ENCODE peak calls at places on chromosomes 7 and 10, in seven cellular contexts. E is SK-N-SH, G is neural progenitor cell, W is omental fat pad, S is right lobe of liver, H is AG09319, J is fibroblast of mammary gland. L is an unnamed sample.

GRCh38 chr7:129482781-129483180 is 19.6 kb upstream of the SMKR1 start:
- DNase-seq in W (no peak), G (no peak), J (no peak), H (no peak), E (no peak), S (no peak), L (no peak)

GRCh38 chr7:19327011-19327410 is 181.8 kb upstream of the FERD3L start:
- DNase-seq in H (no peak), E (no peak), W (no peak), J (peak; percentile 17), S (no peak), G (no peak), L (no peak)

GRCh38 chr7:159070422-159071148 is 74.1 kb downstream of the VIPR2 start:
- DNase-seq in W (no peak), G (no peak), E (no peak), S (no peak), H (no peak), J (peak; percentile 10), L (no peak)

GRCh38 chr7:96121752-96122151 is 200.1 kb downstream of the SLC25A13 start:
- DNase-seq in J (no peak), G (no peak), S (no peak), W (no peak), H (no peak), E (no peak), L (no peak)

GRCh38 chr7:6172331-6173295 is 99.8 kb downstream of the CYTH3 start:
- DNase-seq in J (peak; percentile 42), E (peak; percentile 59), G (no peak), W (no peak), H (no peak), S (no peak), L (no peak)

GRCh38 chr10:87842220-87842641 is 21.1 kb downstream of the KLLN start:
- DNase-seq in H (no peak), E (no peak), J (no peak), G (no peak), W (no peak), S (no peak), L (no peak)

GRCh38 chr10:118258285-118258684 is 83.8 kb downstream of the FAM204A start:
- DNase-seq in S (no peak), J (no peak), H (no peak), E (no peak), W (no peak), G (peak; percentile 81), L (no peak)

GRCh38 chr10:72044417-72045041 is 43.8 kb downstream of the SPOCK2 start:
- DNase-seq in S (no peak), G (peak; percentile 37), W (no peak), H (no peak), J (no peak), E (peak; percentile 70), L (peak; percentile 76)

GRCh38 chr7:1893025-1893424 is 222.9 kb downstream of the ELFN1 start:
- DNase-seq in W (no peak), H (no peak), E (no peak), G (peak; percentile 54), S (no peak), J (no peak), L (no peak)

GRCh38 chr7:87474533-87475358 is 734 bp downstream of the ABCB4 start:
- DNase-seq in G (peak; percentile 26), J (peak; percentile 25), H (no peak), S (no peak), E (peak; percentile 35), W (no peak), L (no peak)

GRCh38 chr10:43120948-43121290 is 17.3 kb upstream of the CSGALNACT2 start:
- DNase-seq in E (no peak), J (no peak), G (no peak), W (no peak), H (no peak), S (peak; percentile 40), L (no peak)

GRCh38 chr10:88966785-88967184 is 14.2 kb upstream of the ACTA2 start:
- DNase-seq in S (no peak), H (no peak), G (no peak), J (no peak), E (no peak), W (no peak), L (no peak)

GRCh38 chr7:103989785-103990775 is 622 bp upstream of the RELN start:
- DNase-seq in S (peak; percentile 49), G (peak; percentile 68), J (peak; percentile 38), W (no peak), H (no peak), E (peak; percentile 86), L (peak; percentile 55)

GRCh38 chr7:74175270-74175803 is 1.2 kb downstream of the EIF4H start:
- DNase-seq in H (no peak), S (no peak), W (no peak), J (no peak), G (peak; percentile 12), E (no peak), L (no peak)

GRCh38 chr7:112452102-112452888 is 2.0 kb downstream of the IFRD1 start:
- DNase-seq in G (peak; percentile 56), W (no peak), J (peak; percentile 67), S (no peak), E (peak; percentile 20), H (peak; percentile 7), L (no peak)

GRCh38 chr7:69597278-69598076 is 798 bp upstream of the AUTS2 start:
- DNase-seq in G (peak; percentile 51), S (peak; percentile 61), W (no peak), H (no peak), E (peak; percentile 79), J (no peak), L (peak; percentile 41)

GRCh38 chr10:119191881-119192280 is 13.3 kb upstream of the PRDX3 start:
- DNase-seq in G (no peak), W (no peak), J (no peak), H (no peak), S (no peak), E (no peak), L (no peak)

GRCh38 chr7:74482629-74483401 is 29.1 kb downstream of the GTF2IRD1 start:
- DNase-seq in E (no peak), S (peak; percentile 55), G (no peak), W (no peak), H (peak; percentile 84), J (peak; percentile 97), L (no peak)

GRCh38 chr10:58384095-58384494 is 1.1 kb upstream of the TFAM start:
- DNase-seq in J (no peak), E (no peak), H (no peak), S (no peak), G (no peak), W (no peak), L (no peak)

GRCh38 chr10:73225518-73225917 is 21.5 kb downstream of the DNAJC9 start:
- DNase-seq in W (no peak), E (no peak), J (peak; percentile 25), G (no peak), S (no peak), H (no peak), L (no peak)

DNA sequence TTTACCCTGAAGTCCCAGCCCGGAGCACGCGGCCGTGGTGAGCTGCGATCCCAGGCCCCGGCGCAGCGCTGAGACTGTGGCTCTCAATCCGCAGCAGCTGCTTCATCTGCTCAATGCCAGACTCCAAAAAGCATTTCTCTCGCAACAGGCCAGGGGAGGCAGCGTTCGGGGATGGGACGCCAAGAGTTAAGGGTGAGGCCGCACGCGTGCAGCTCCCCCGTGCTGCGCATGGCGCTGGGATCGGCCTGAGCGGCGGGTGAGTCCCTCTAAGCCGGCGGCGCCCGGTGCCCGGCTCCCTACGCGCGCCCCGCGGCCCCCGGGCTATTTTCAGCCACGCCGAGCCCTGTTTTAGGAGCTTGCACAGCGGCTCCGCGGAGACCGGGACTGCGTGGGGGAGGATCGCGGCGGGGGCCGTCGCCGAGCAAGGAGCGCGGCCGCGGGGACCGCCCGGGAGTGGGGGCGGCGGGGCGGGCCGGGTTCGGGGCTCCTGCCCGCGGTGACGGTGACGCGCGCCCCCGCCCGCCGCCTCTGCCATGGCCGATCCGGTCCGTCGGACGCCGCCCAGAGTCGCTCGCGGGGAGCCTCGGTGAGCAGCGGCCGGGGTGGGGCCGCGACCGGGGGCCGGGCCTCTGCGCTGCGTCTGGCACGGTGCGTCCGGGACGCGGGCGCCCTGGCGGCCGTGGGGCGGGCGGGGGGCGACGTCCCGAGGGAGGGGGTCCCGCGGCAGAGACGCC is 29.4 kb upstream of the JAKMIP3 start:
- DNase-seq in H (no peak), E (peak; percentile 85), G (peak; percentile 70), W (no peak), J (peak; percentile 7), S (no peak), L (peak; percentile 30)
- TF ChIP-seq CTCF in H (no peak), E (no peak), G (no peak), W (no peak), J (no peak), S (no peak), L (no peak)

DNA sequence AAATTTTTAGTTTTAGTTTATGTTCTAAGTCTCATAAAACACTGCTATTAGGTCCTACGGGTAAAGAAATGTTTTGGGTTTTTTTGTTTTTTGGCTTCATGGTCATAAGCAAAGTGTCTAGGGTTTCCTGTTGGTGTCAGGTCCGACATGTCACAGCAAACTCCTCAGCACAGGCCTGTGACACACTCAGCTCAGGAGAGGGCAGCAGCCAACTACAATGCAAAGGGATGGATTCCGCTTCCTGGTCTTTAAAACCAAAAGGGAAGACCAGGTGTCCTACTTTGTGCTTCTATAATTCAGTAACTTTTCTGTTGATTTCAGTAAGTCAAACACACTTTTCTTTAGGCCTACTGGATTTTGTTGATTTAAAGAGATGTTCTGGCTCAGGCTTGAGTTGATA is 83.8 kb upstream of the MACROH2A2 start:
- DNase-seq in W (no peak), J (peak; percentile 10), E (peak; percentile 45), G (peak; percentile 63), S (no peak), H (peak; percentile 8), L (no peak)
- TF ChIP-seq CTCF in W (no peak), J (no peak), E (peak; percentile 40), G (peak; percentile 55), S (no peak), H (peak; percentile 52), L (no peak)

GRCh38 chr10:5663692-5664427 is 2.5 kb downstream of the ASB13 start:
- DNase-seq in W (no peak), H (no peak), J (no peak), G (peak; percentile 39), E (peak; percentile 72), S (no peak), L (no peak)
- TF ChIP-seq CTCF in W (no peak), H (no peak), J (no peak), G (no peak), E (peak; percentile 16), S (no peak), L (no peak)

GRCh38 chr7:98617051-98617959 is at the start of gene NPTX2:
- DNase-seq in W (no peak), J (no peak), H (no peak), E (peak; percentile 99), S (no peak), G (peak; percentile 92), L (peak; percentile 70)
- TF ChIP-seq CTCF in W (no peak), J (no peak), H (no peak), E (no peak), S (peak; percentile 40), G (peak; percentile 47), L (no peak)

GRCh38 chr7:76011437-76011836 is 17.0 kb upstream of the TMEM120A start:
- DNase-seq in S (no peak), H (peak; percentile 76), W (no peak), J (peak; percentile 71), E (no peak), G (no peak), L (no peak)
- TF ChIP-seq CTCF in S (no peak), H (no peak), W (no peak), J (no peak), E (no peak), G (no peak), L (no peak)

L was measured in pancreas.